ENCODE peak calls at places on chromosomes 7 and 10, in six cellular contexts. D is left ventricle myocardium superior; E is HCT116; B is right cardiac atrium; F is activated T-helper 17 cell treated with anti-CD3 and anti-CD28 coated beads, Interleukin-2, amount 50 U/mL, for 72 hours; W is activated CD8-positive, alpha-beta memory T cell treated with anti-CD3 and anti-CD28 coated beads, Interleukin-2, amount 10 ng/mL, durations not matched to agents 7 days and 5 days. Z is an unnamed sample.

GRCh38 chr10:70851597-70852475 is 36.1 kb downstream of the SGPL1 start:
- ATAC-seq in D (no peak), E (no peak), B (no peak), F (no peak), W (no peak), Z (no peak)

GRCh38 chr7:143974457-143974856 is 19.8 kb downstream of the OR2F1 start:
- ATAC-seq in D (no peak), E (no peak), B (no peak), F (no peak), W (no peak), Z (no peak)

GRCh38 chr10:100873825-100874326 is 38.9 kb upstream of the SLF2 start:
- ATAC-seq in D (no peak), E (no peak), B (no peak), F (no peak), W (no peak), Z (no peak)

GRCh38 chr10:67076175-67076574 is 150.3 kb downstream of the LRRTM3 start:
- ATAC-seq in D (peak), E (no peak), B (no peak), F (no peak), W (no peak), Z (no peak)

GRCh38 chr10:87862644-87863101 is 660 bp downstream of the KLLN start:
- ATAC-seq in D (peak), E (peak), B (peak), F (peak), W (peak), Z (peak)

GRCh38 chr7:155676052-155676451 is 31.6 kb downstream of the RBM33 start:
- ATAC-seq in D (peak), E (no peak), B (no peak), F (no peak), W (no peak), Z (peak)

GRCh38 chr7:43869898-43870240 is 552 bp upstream of the MRPS24 start:
- ATAC-seq in D (peak), E (no peak), B (peak), F (peak), W (no peak), Z (no peak)

GRCh38 chr10:127998517-127999144 is 91.7 kb downstream of the PTPRE start:
- ATAC-seq in D (no peak), E (no peak), B (no peak), F (no peak), W (no peak), Z (no peak)

GRCh38 chr7:146961617-146962016 is 845.0 kb downstream of the CNTNAP2 start:
- ATAC-seq in D (peak), E (no peak), B (peak), F (no peak), W (no peak), Z (no peak)

GRCh38 chr10:24318517-24318916 is 109.6 kb downstream of the KIAA1217 start:
- ATAC-seq in D (no peak), E (no peak), B (no peak), F (no peak), W (no peak), Z (no peak)

GRCh38 chr10:58512470-58513188 is at the start of gene BICC1:
- ATAC-seq in D (peak), E (no peak), B (peak), F (peak), W (peak), Z (peak)

GRCh38 chr10:73408061-73408460 is 5.8 kb downstream of the ANXA7 start:
- ATAC-seq in D (no peak), E (no peak), B (no peak), F (no peak), W (no peak), Z (no peak)

GRCh38 chr7:1140481-1141104 is 19.4 kb downstream of the ZFAND2A start:
- ATAC-seq in D (no peak), E (no peak), B (no peak), F (no peak), W (no peak), Z (no peak)

GRCh38 chr7:26375604-26376207 is 84.0 kb downstream of the SNX10 start:
- ATAC-seq in D (no peak), E (no peak), B (no peak), F (peak), W (no peak), Z (no peak)

Z was measured in esophagus mucosa.